ENCODE peak calls at places on chromosomes 11 and 22, in five cellular contexts. C is neural progenitor cell, M is SJSA1, U is body of pancreas, E is adrenal gland. X is an unnamed sample.

GRCh38 chr22:37229012-37229804 is 14.9 kb downstream of the RAC2 start:
- DNase-seq in M (peak; percentile 85), U (peak; percentile 26), E (peak; percentile 75), C (no peak), X (no peak)

GRCh38 chr11:34395916-34396555 is 38.2 kb upstream of the ABTB2 start:
- DNase-seq in E (no peak), C (no peak), U (no peak), M (peak; percentile 29), X (no peak)

GRCh38 chr22:27998511-27999410 is 79.7 kb upstream of the PITPNB start:
- DNase-seq in M (no peak), C (no peak), U (no peak), E (no peak), X (no peak)

GRCh38 chr11:117717485-117718314 is 79.3 kb downstream of the DSCAML1 start:
- DNase-seq in E (no peak), C (peak; percentile 35), U (peak; percentile 62), M (no peak), X (peak; percentile 30)

GRCh38 chr11:110711776-110712642 is at the start of gene ARHGAP20:
- DNase-seq in E (peak; percentile 77), C (peak; percentile 89), M (peak; percentile 63), U (peak; percentile 52), X (peak; percentile 53)

GRCh38 chr22:48939441-48940265 is 888.0 kb downstream of the BRD1 start:
- DNase-seq in E (no peak), C (no peak), U (no peak), M (no peak), X (no peak)

GRCh38 chr11:17972987-17973386 is 39.9 kb downstream of the SERGEF start:
- DNase-seq in C (peak; percentile 80), M (peak; percentile 14), U (peak; percentile 32), E (peak; percentile 61), X (peak; percentile 23)

GRCh38 chr11:124718801-124719200 is 20.9 kb upstream of the NRGN start:
- DNase-seq in U (no peak), M (no peak), C (no peak), E (no peak), X (no peak)

GRCh38 chr22:33793464-33793863 is 126.8 kb downstream of the LARGE1 start:
- DNase-seq in M (no peak), E (no peak), C (no peak), U (no peak), X (no peak)

GRCh38 chr22:31753005-31753633 is 700 bp upstream of the DEPDC5 start:
- DNase-seq in U (peak; percentile 42), M (no peak), E (peak; percentile 51), C (peak; percentile 93), X (peak; percentile 44)

GRCh38 chr11:126029805-126030204 is 32.9 kb downstream of the CDON start:
- DNase-seq in M (no peak), E (no peak), U (no peak), C (no peak), X (no peak)

GRCh38 chr11:14578551-14578956 is 58.4 kb upstream of the PSMA1 start:
- DNase-seq in E (no peak), U (peak; percentile 65), C (no peak), M (no peak), X (peak; percentile 26)

GRCh38 chr22:44130076-44130711 is 50.5 kb upstream of the PARVG start:
- DNase-seq in E (no peak), C (no peak), M (no peak), U (no peak), X (no peak)

GRCh38 chr11:27717377-27717776 is 17.1 kb upstream of the BDNF start:
- DNase-seq in M (peak; percentile 13), E (no peak), C (no peak), U (no peak), X (no peak)

GRCh38 chr22:38120359-38121110 is 10.1 kb upstream of the BAIAP2L2 start:
- DNase-seq in M (no peak), E (no peak), U (no peak), C (no peak), X (no peak)

GRCh38 chr11:66885469-66886316 is 28.8 kb downstream of the LRFN4 start:
- DNase-seq in C (no peak), M (no peak), U (no peak), E (no peak), X (no peak)

GRCh38 chr11:107623183-107623582 is 32.2 kb downstream of the ELMOD1 start:
- DNase-seq in U (no peak), M (no peak), E (peak; percentile 18), C (no peak), X (no peak)

GRCh38 chr11:98234698-98235097 is 786.1 kb upstream of the CNTN5 start:
- DNase-seq in E (no peak), C (peak; percentile 45), M (no peak), U (no peak), X (no peak)

GRCh38 chr22:19745155-19746133 is 15.1 kb upstream of the TBX1 start:
- DNase-seq in E (no peak), U (no peak), C (no peak), M (no peak), X (peak; percentile 79)

GRCh38 chr22:44248926-44249325 is 63.8 kb downstream of the SHISAL1 start:
- DNase-seq in M (no peak), C (no peak), U (no peak), E (no peak), X (no peak)

GRCh38 chr11:30128269-30128932 is 102.4 kb upstream of the FSHB start:
- DNase-seq in C (peak; percentile 45), E (no peak), U (peak; percentile 25), M (peak; percentile 14), X (peak; percentile 5)

GRCh38 chr22:40041738-40042137 is 47.0 kb downstream of the FAM83F start:
- DNase-seq in U (no peak), E (no peak), C (no peak), M (no peak), X (no peak)

GRCh38 chr22:40043793-40044101 is 49.0 kb downstream of the FAM83F start:
- DNase-seq in M (no peak), U (no peak), E (no peak), C (no peak), X (no peak)

GRCh38 chr22:40040927-40041326 is 46.2 kb downstream of the FAM83F start:
- DNase-seq in U (peak; percentile 49), M (no peak), C (no peak), E (peak; percentile 42), X (peak; percentile 58)

GRCh38 chr22:40043086-40043485 is 48.3 kb downstream of the FAM83F start:
- DNase-seq in U (peak; percentile 87), M (no peak), C (no peak), E (no peak), X (no peak)

DNA sequence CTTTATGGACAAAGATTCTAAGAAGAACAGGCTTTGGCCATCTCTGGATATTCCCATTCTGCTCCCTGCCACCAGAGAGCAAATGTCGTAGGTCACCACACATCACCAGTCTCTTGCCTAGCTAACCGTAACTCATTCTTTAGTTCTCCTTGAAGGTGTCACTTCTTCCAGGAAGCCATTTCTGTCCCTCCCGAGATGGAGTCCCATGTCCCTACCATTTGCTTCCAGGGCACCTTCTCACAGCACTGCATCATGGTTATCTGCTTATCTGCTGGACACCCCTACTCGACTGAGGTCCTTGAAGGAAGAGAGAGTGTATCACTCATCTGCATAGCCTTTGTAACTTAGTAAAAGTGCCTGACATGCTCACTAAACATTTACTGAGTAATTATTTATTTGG is 47.6 kb downstream of the FAM83F start:
- DNase-seq in M (no peak), C (no peak), U (no peak), E (no peak), X (no peak)
- H3K4me1 ChIP-seq in M (peaks cover 12% of the 10 kb centered on the region), C (peaks cover 7% of the 10 kb centered on the region), U (peaks cover 39% of the 10 kb centered on the region), E (peaks cover 38% of the 10 kb centered on the region), X (peaks cover 27% of the 10 kb centered on the region)

GRCh38 chr22:40056163-40056958 is 61.6 kb downstream of the FAM83F start:
- DNase-seq in M (no peak), U (no peak), E (no peak), C (no peak), X (no peak)

GRCh38 chr22:40053460-40053859 is 58.7 kb downstream of the FAM83F start:
- DNase-seq in M (no peak), U (no peak), C (no peak), E (no peak), X (no peak)

GRCh38 chr22:40057652-40058051 is 62.9 kb downstream of the FAM83F start:
- DNase-seq in M (no peak), E (no peak), U (no peak), C (no peak), X (no peak)

GRCh38 chr22:40054486-40054885 is 59.7 kb downstream of the FAM83F start:
- DNase-seq in E (no peak), C (no peak), M (no peak), U (no peak), X (no peak)

GRCh38 chr22:40055143-40055926 is 60.6 kb downstream of the FAM83F start:
- DNase-seq in U (no peak), C (no peak), M (no peak), E (no peak), X (no peak)
- H3K4me1 ChIP-seq in U (peaks cover 36% of the 10 kb centered on the region), C (peaks cover 14% of the 10 kb centered on the region), M (no peaks in the 10 kb centered on the region), E (peaks cover 46% of the 10 kb centered on the region), X (peaks cover 60% of the 10 kb centered on the region)

DNA sequence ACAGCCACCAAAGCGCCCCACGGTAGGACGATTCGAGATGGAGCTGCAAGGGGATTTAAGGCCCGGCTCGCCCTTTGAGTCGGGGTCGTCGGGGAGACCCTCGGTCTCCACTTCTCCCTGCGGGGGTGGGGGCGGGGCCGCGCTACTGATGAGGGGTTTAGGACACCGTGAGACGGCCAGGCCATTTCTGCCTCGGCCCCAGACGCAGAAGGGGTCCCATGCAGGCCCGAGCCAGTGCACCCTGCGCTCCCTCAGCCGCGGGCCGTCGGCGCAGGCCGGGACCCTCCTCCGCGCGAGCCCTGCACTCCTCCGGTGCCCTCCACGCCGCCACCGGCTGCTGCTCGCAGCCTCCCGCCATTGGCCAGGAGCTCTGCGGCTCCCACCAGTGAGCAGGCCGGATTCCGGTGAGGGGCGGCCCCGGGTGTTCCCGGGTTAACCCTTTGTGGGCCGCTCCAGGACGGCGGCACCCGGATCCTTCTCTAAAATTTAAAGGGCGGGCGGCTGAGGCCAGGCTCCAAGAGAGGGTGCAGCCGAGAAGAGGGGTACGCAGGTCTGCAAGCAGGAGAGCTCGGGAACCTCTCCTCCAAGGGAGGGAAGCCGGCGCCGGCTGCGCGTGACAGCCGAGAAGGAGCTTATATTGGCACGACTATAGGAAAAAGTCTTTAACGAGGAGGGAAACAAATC is 18.0 kb downstream of the CREB3L1 start:
- DNase-seq in C (peak; percentile 95), U (peak; percentile 72), E (peak; percentile 83), M (peak; percentile 78), X (peak; percentile 78)
- H3K4me1 ChIP-seq in C (peaks cover 44% of the 10 kb centered on the region), U (peaks cover 38% of the 10 kb centered on the region), E (peaks cover 69% of the 10 kb centered on the region), M (peaks cover 98% of the 10 kb centered on the region), X (peaks cover 45% of the 10 kb centered on the region)

DNA sequence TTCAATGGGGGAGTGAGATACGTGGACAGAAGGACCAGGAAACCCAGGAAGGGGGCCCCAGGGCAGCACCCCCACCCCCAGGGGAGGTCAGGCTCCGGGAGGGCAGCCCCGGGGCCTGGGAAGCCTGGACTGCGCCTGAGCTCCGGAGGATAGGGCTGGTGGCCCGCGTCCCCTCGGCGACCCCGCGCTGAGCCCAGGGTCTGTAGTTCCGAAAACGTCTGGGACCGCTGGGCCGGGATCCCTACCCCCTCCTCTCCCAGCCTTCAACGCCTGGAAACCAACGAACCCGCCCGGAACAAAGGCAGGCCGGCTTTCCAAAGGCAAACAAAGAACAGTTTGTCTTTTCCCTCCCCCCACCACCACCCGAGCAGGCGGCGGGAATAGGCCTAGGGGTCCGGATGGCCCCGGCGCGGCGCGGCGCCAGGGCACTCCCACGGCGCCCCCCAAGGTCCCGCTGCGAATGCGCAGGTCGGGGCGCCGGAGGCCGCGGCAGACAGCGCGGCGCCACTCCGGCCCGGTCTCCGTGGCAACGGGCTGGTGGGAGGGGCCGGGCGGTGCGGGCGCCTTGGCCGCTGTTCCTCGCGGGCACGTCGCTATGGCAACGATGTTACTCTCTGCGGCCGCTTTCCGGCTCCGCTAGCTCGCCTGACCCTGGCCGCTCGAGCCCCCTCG is 58.5 kb downstream of the IGLL1 start:
- DNase-seq in C (peak; percentile 99), E (peak; percentile 93), M (peak; percentile 97), U (peak; percentile 95), X (peak; percentile 92)
- H3K4me1 ChIP-seq in C (peaks cover 37% of the 10 kb centered on the region), E (peaks cover 19% of the 10 kb centered on the region), M (peaks cover 38% of the 10 kb centered on the region), U (peaks cover 23% of the 10 kb centered on the region), X (peaks cover 20% of the 10 kb centered on the region)

GRCh38 chr11:2741377-2742131 is 41.8 kb upstream of the KCNQ1OT1 start:
- DNase-seq in M (no peak), C (no peak), E (no peak), U (no peak), X (no peak)
- H3K4me1 ChIP-seq in M (peaks cover 13% of the 10 kb centered on the region), C (no peaks in the 10 kb centered on the region), E (peaks cover 45% of the 10 kb centered on the region), U (peaks cover 12% of the 10 kb centered on the region), X (peaks cover 23% of the 10 kb centered on the region)

X was measured in heart right ventricle.